ENCODE peak calls at places on chromosomes 2 and 18, in five cellular contexts. B is AG04450; U is stimulated activated CD4-positive, alpha-beta T cell treated with anti-CD3 and anti-CD28 coated beads, Interleukin-4, amount 100 ng/mL, for 4 hours; F is esophagus muscularis mucosa; A is NCI-H2081. G is an unnamed sample.
A peak's percentile ranks its signal among the peaks of the same experiment; 100 is the strongest.

GRCh38 chr2:118657451-118657850 is 190.0 kb downstream of the EN1 start:
- DNase-seq in B (no peak), U (no peak), F (peak; percentile 39), A (no peak), G (no peak)

GRCh38 chr2:9644603-9645002 is 13.8 kb upstream of the YWHAQ start:
- DNase-seq in B (no peak), U (no peak), F (no peak), A (no peak), G (no peak)

GRCh38 chr18:50334546-50335152 is 40.2 kb upstream of the SKA1 start:
- DNase-seq in B (no peak), U (no peak), F (no peak), A (no peak), G (no peak)

GRCh38 chr2:30433902-30434301 is 13.1 kb upstream of the LCLAT1 start:
- DNase-seq in B (no peak), U (no peak), F (no peak), A (no peak), G (peak; percentile 80)

GRCh38 chr18:42458226-42458625 is 503.2 kb downstream of the PIK3C3 start:
- DNase-seq in B (no peak), U (no peak), F (no peak), A (no peak), G (no peak)

GRCh38 chr2:225288986-225289385 is 110.5 kb upstream of the NYAP2 start:
- DNase-seq in B (no peak), U (no peak), F (no peak), A (no peak), G (no peak)

GRCh38 chr2:115774361-115774760 is 1331.9 kb downstream of the DPP10 start:
- DNase-seq in B (no peak), U (no peak), F (no peak), A (no peak), G (no peak)

GRCh38 chr2:88239781-88240180 is 69.6 kb downstream of the THNSL2 start:
- DNase-seq in B (no peak), U (no peak), F (no peak), A (no peak), G (no peak)

GRCh38 chr2:110115291-110116032 is at the start of gene MALL:
- DNase-seq in B (no peak), U (no peak), F (peak; percentile 83), A (no peak), G (peak; percentile 47)

GRCh38 chr2:101337877-101338276 is 29.4 kb upstream of the RNF149 start:
- DNase-seq in B (no peak), U (no peak), F (no peak), A (no peak), G (peak; percentile 57)

GRCh38 chr2:17429130-17429529 is 89.1 kb downstream of the RAD51AP2 start:
- DNase-seq in B (no peak), U (no peak), F (no peak), A (no peak), G (no peak)

GRCh38 chr18:31506024-31506742 is 8.2 kb downstream of the DSG2 start:
- DNase-seq in B (no peak), U (no peak), F (no peak), A (no peak), G (peak; percentile 6)

GRCh38 chr2:158686166-158686792 is 108.8 kb upstream of the DAPL1 start:
- DNase-seq in B (no peak), U (no peak), F (no peak), A (no peak), G (no peak)

GRCh38 chr18:48766487-48766886 is 184.3 kb downstream of the SMAD7 start:
- DNase-seq in B (no peak), U (no peak), F (no peak), A (no peak), G (no peak)

GRCh38 chr2:45636013-45636412 is 15.5 kb upstream of the PRKCE start:
- DNase-seq in B (no peak), U (no peak), F (no peak), A (no peak), G (no peak)

GRCh38 chr2:2698182-2699116 is 367.4 kb upstream of the MYT1L start:
- DNase-seq in B (no peak), U (no peak), F (no peak), A (peak; percentile 61), G (no peak)

GRCh38 chr2:231721641-231722310 is 13.5 kb downstream of the PTMA start:
- DNase-seq in B (no peak), U (no peak), F (no peak), A (no peak), G (no peak)

GRCh38 chr18:49755489-49755888 is 57.8 kb downstream of the ACAA2 start:
- DNase-seq in B (no peak), U (no peak), F (no peak), A (no peak), G (no peak)